ENCODE peak calls at places on chromosome 13, in nine cellular contexts. U is germinal center, X is T-helper 17 cell, J is anterior cingulate cortex, S is ACHN, O is NCI-H146, G is amygdala, P is right lobe of liver, V is AG09319. D is an unnamed sample.

GRCh38 chr13:98632971-98633370 is 56.1 kb upstream of the STK24 start:
- DNase-seq in U (no peak), X (no peak), J (no peak), S (no peak), O (no peak), G (no peak), P (no peak), V (no peak), D (no peak)

GRCh38 chr13:111367340-111367739 is 46.9 kb downstream of the TEX29 start:
- DNase-seq in U (no peak), X (no peak), J (no peak), S (no peak), O (no peak), G (no peak), P (no peak), V (no peak), D (no peak)

GRCh38 chr13:80276371-80277289 is 64.3 kb downstream of the SPRY2 start:
- DNase-seq in U (no peak), X (no peak), J (no peak), S (no peak), O (peak), G (peak), P (no peak), V (no peak), D (no peak)

GRCh38 chr13:96198038-96198437 is 108.1 kb downstream of the HS6ST3 start:
- DNase-seq in U (no peak), X (no peak), J (no peak), S (no peak), O (no peak), G (no peak), P (no peak), V (no peak), D (no peak)

GRCh38 chr13:111011899-111012298 is 97.0 kb upstream of the ANKRD10 start:
- DNase-seq in U (no peak), X (no peak), J (no peak), S (no peak), O (no peak), G (no peak), P (no peak), V (no peak), D (no peak)

GRCh38 chr13:113005076-113005865 is 36.3 kb downstream of the MCF2L start:
- DNase-seq in U (no peak), X (no peak), J (no peak), S (no peak), O (no peak), G (no peak), P (no peak), V (no peak), D (no peak)

GRCh38 chr13:67258482-67258881 is 28.3 kb upstream of the PCDH9 start:
- DNase-seq in U (no peak), X (no peak), J (no peak), S (no peak), O (no peak), G (no peak), P (no peak), V (no peak), D (no peak)

GRCh38 chr13:29566206-29566605 is 29.3 kb downstream of the SLC7A1 start:
- DNase-seq in U (no peak), X (no peak), J (no peak), S (no peak), O (no peak), G (no peak), P (no peak), V (no peak), D (no peak)

GRCh38 chr13:114071441-114071840 is 61.0 kb downstream of the RASA3 start:
- DNase-seq in U (no peak), X (no peak), J (no peak), S (no peak), O (no peak), G (peak), P (peak), V (no peak), D (no peak)

GRCh38 chr13:51557423-51557822 is 26.8 kb upstream of the WDFY2 start:
- DNase-seq in U (no peak), X (no peak), J (no peak), S (no peak), O (no peak), G (no peak), P (no peak), V (no peak), D (no peak)

GRCh38 chr13:50910483-50910805 is 853 bp downstream of the RNASEH2B start:
- DNase-seq in U (peak), X (no peak), J (no peak), S (peak), O (peak), G (no peak), P (peak), V (no peak), D (no peak)

GRCh38 chr13:101515504-101515903 is 63.0 kb downstream of the ITGBL1 start:
- DNase-seq in U (no peak), X (no peak), J (no peak), S (no peak), O (no peak), G (no peak), P (no peak), V (no peak), D (no peak)

GRCh38 chr13:112733661-112734379 is 44.0 kb downstream of the ATP11A start:
- DNase-seq in U (no peak), X (no peak), J (no peak), S (no peak), O (peak), G (no peak), P (no peak), V (no peak), D (no peak)

GRCh38 chr13:51838235-51838846 is 6.6 kb downstream of the TMEM272 start:
- DNase-seq in U (no peak), X (no peak), J (no peak), S (no peak), O (no peak), G (no peak), P (no peak), V (no peak), D (no peak)

GRCh38 chr13:21020581-21020980 is 40.8 kb downstream of the LATS2 start:
- DNase-seq in U (no peak), X (no peak), J (no peak), S (no peak), O (no peak), G (no peak), P (peak), V (no peak), D (no peak)

GRCh38 chr13:50236898-50237318 is 221.7 kb downstream of the KCNRG start:
- DNase-seq in U (peak), X (no peak), J (no peak), S (no peak), O (no peak), G (no peak), P (no peak), V (no peak), D (peak)

GRCh38 chr13:44819762-44820161 is 169.5 kb downstream of the NUFIP1 start:
- DNase-seq in U (no peak), X (no peak), J (no peak), S (no peak), O (no peak), G (no peak), P (no peak), V (no peak), D (no peak)

GRCh38 chr13:76828316-76828741 is 57.9 kb downstream of the KCTD12 start:
- DNase-seq in U (no peak), X (no peak), J (no peak), S (no peak), O (peak), G (no peak), P (no peak), V (no peak), D (no peak)

D was measured in activated effector memory CD4-positive, alpha-beta T cell treated with Interleukin-2 at 50 U/mL for 16 hours.